ENCODE peak calls at places on chromosome 9, in seven cellular contexts. Y, C, J, L, N, K and X are unnamed samples.

GRCh38 chr9:90767523-90768100 is 34.0 kb upstream of the SYK start:
- DNase-seq in Y (no peak), C (no peak), J (no peak), L (peak; percentile 8), N (no peak), K (no peak), X (no peak)

GRCh38 chr9:131954299-131954698 is 125.4 kb downstream of the MED27 start:
- DNase-seq in Y (no peak), C (no peak), J (no peak), L (peak; percentile 15), N (no peak), K (no peak), X (no peak)

GRCh38 chr9:18314321-18314720 is 159.6 kb upstream of the ADAMTSL1 start:
- DNase-seq in Y (no peak), C (no peak), J (no peak), L (no peak), N (no peak), K (no peak), X (no peak)

GRCh38 chr9:112384690-112385089 is 4.8 kb downstream of the HSDL2 start:
- DNase-seq in Y (no peak), C (no peak), J (no peak), L (no peak), N (no peak), K (no peak), X (no peak)

GRCh38 chr9:70510157-70510770 is 95.8 kb upstream of the KLF9 start:
- DNase-seq in Y (no peak), C (peak; percentile 4), J (no peak), L (peak; percentile 43), N (no peak), K (no peak), X (peak; percentile 26)

GRCh38 chr9:131492070-131492469 is 10.6 kb upstream of the POMT1 start:
- DNase-seq in Y (no peak), C (no peak), J (peak; percentile 44), L (no peak), N (no peak), K (no peak), X (no peak)

GRCh38 chr9:110908894-110909293 is 129.4 kb downstream of the LPAR1 start:
- DNase-seq in Y (no peak), C (no peak), J (no peak), L (peak; percentile 39), N (no peak), K (no peak), X (no peak)

GRCh38 chr9:131733601-131734061 is 6.2 kb downstream of the RAPGEF1 start:
- DNase-seq in Y (peak; percentile 88), C (no peak), J (no peak), L (peak; percentile 93), N (no peak), K (no peak), X (no peak)

GRCh38 chr9:76744336-76744735 is 19.9 kb upstream of the PCA3 start:
- DNase-seq in Y (no peak), C (no peak), J (no peak), L (no peak), N (no peak), K (no peak), X (no peak)

GRCh38 chr9:92094655-92095054 is 20.6 kb downstream of the SPTLC1 start:
- DNase-seq in Y (no peak), C (no peak), J (no peak), L (peak; percentile 54), N (peak; percentile 20), K (no peak), X (peak; percentile 6)

GRCh38 chr9:114238471-114238870 is 83.1 kb downstream of the COL27A1 start:
- DNase-seq in Y (no peak), C (no peak), J (no peak), L (no peak), N (no peak), K (no peak), X (no peak)

GRCh38 chr9:78127271-78128225 is 95.9 kb upstream of the GNAQ start:
- DNase-seq in Y (no peak), C (no peak), J (no peak), L (no peak), N (no peak), K (peak; percentile 47), X (no peak)

GRCh38 chr9:90835206-90835605 is 33.6 kb downstream of the SYK start:
- DNase-seq in Y (no peak), C (no peak), J (no peak), L (no peak), N (no peak), K (peak; percentile 8), X (no peak)

GRCh38 chr9:4111233-4112000 is 188.5 kb downstream of the GLIS3 start:
- DNase-seq in Y (no peak), C (no peak), J (no peak), L (peak; percentile 42), N (no peak), K (no peak), X (no peak)

GRCh38 chr9:68847765-68848164 is 142.7 kb downstream of the PIP5K1B start:
- DNase-seq in Y (no peak), C (no peak), J (no peak), L (no peak), N (no peak), K (no peak), X (no peak)

GRCh38 chr9:99171225-99172128 is 50.3 kb downstream of the ALG2 start:
- DNase-seq in Y (no peak), C (no peak), J (no peak), L (no peak), N (no peak), K (no peak), X (no peak)

GRCh38 chr9:81031422-81032029 is 657.8 kb downstream of the TLE1 start:
- DNase-seq in Y (no peak), C (no peak), J (no peak), L (no peak), N (no peak), K (no peak), X (no peak)

GRCh38 chr9:117720987-117721386 is 16.8 kb downstream of the TLR4 start:
- DNase-seq in Y (no peak), C (no peak), J (no peak), L (no peak), N (no peak), K (no peak), X (no peak)

GRCh38 chr9:112755675-112756074 is 5.1 kb downstream of the SNX30 start:
- DNase-seq in Y (no peak), C (no peak), J (no peak), L (no peak), N (no peak), K (peak; percentile 71), X (no peak)

GRCh38 chr9:126448865-126449577 is 122.4 kb downstream of the MVB12B start:
- DNase-seq in Y (no peak), C (no peak), J (no peak), L (no peak), N (no peak), K (no peak), X (no peak)

GRCh38 chr9:107487521-107488399 is 1.8 kb downstream of the KLF4 start:
- DNase-seq in Y (no peak), C (peak; percentile 69), J (peak; percentile 84), L (no peak), N (no peak), K (no peak), X (peak; percentile 18)

GRCh38 chr9:2524601-2525000 is 97.0 kb upstream of the VLDLR start:
- DNase-seq in Y (no peak), C (no peak), J (no peak), L (no peak), N (no peak), K (no peak), X (no peak)

GRCh38 chr9:123299558-123300126 is 31.3 kb upstream of the STRBP start:
- DNase-seq in Y (no peak), C (no peak), J (no peak), L (no peak), N (no peak), K (no peak), X (no peak)

GRCh38 chr9:97740848-97741821 is 44.0 kb upstream of the XPA start:
- DNase-seq in Y (peak; percentile 13), C (peak; percentile 75), J (peak; percentile 85), L (peak; percentile 83), N (peak; percentile 19), K (no peak), X (peak; percentile 20)

GRCh38 chr9:70260606-70261005 is 1.8 kb downstream of the SMC5 start:
- DNase-seq in Y (no peak), C (no peak), J (no peak), L (no peak), N (no peak), K (no peak), X (no peak)

GRCh38 chr9:105062222-105062850 is 134.4 kb upstream of the ABCA1 start:
- DNase-seq in Y (no peak), C (no peak), J (no peak), L (no peak), N (no peak), K (no peak), X (no peak)

GRCh38 chr9:93962041-93962440 is 6.9 kb upstream of the BARX1 start:
- DNase-seq in Y (no peak), C (no peak), J (no peak), L (no peak), N (no peak), K (no peak), X (no peak)

GRCh38 chr9:127574089-127574921 is 37.8 kb upstream of the STXBP1 start:
- DNase-seq in Y (no peak), C (no peak), J (peak; percentile 95), L (peak; percentile 71), N (no peak), K (peak; percentile 99), X (no peak)

GRCh38 chr9:107621436-107621835 is 131.9 kb upstream of the KLF4 start:
- DNase-seq in Y (no peak), C (no peak), J (no peak), L (no peak), N (no peak), K (no peak), X (no peak)

GRCh38 chr9:132008184-132008781 is 71.4 kb downstream of the MED27 start:
- DNase-seq in Y (peak; percentile 32), C (no peak), J (no peak), L (peak; percentile 95), N (no peak), K (no peak), X (no peak)

GRCh38 chr9:132210472-132211145 is 48.8 kb downstream of the NTNG2 start:
- DNase-seq in Y (no peak), C (no peak), J (no peak), L (peak; percentile 77), N (no peak), K (no peak), X (no peak)